ENCODE peak calls at places on chromosomes 11 and 22, in six cellular contexts. P is Karpas-422, D is SK-N-SH, U is HCT116, N is GM23248, B is MM.1S. J is an unnamed sample. For H3K9me2, the result is how much of the 10 kb centered on the place peaks cover.

GRCh38 chr11:79413258-79413657 is 27.6 kb downstream of the TENM4 start:
- DNase-seq in D (peak), N (peak), P (no peak), U (no peak), B (no peak), J (no peak)

GRCh38 chr11:119493712-119494111 is 70.7 kb upstream of the THY1 start:
- DNase-seq in B (peak), D (no peak), P (peak), N (peak), U (no peak), J (peak)

GRCh38 chr11:43212279-43212678 is 99.5 kb upstream of the API5 start:
- DNase-seq in D (no peak), U (no peak), B (no peak), P (no peak), N (no peak), J (no peak)

GRCh38 chr11:73578786-73579185 is 19.1 kb downstream of the FAM168A start:
- DNase-seq in D (no peak), N (no peak), P (no peak), U (no peak), B (no peak), J (no peak)

GRCh38 chr11:67436459-67437081 is 912 bp downstream of the PTPRCAP start:
- DNase-seq in N (no peak), P (peak), U (no peak), B (no peak), D (no peak), J (no peak)

GRCh38 chr11:34633990-34634725 is 13.3 kb downstream of the EHF start:
- DNase-seq in U (no peak), P (peak), D (no peak), N (peak), B (peak), J (peak)

GRCh38 chr11:69525516-69526452 is 44.3 kb downstream of the LINC01488 start:
- DNase-seq in D (no peak), B (no peak), P (no peak), N (no peak), U (no peak), J (no peak)

GRCh38 chr11:15955595-15955994 is 400.8 kb downstream of the SOX6 start:
- DNase-seq in N (no peak), B (no peak), D (no peak), U (no peak), P (no peak), J (no peak)

GRCh38 chr11:46112961-46113617 is 8.2 kb downstream of the PHF21A start:
- DNase-seq in U (peak), P (peak), D (peak), N (peak), B (peak), J (peak)

GRCh38 chr11:5280582-5281102 is 10.9 kb upstream of the HBE1 start:
- DNase-seq in U (peak), D (no peak), N (peak), P (peak), B (peak), J (peak)

GRCh38 chr11:129700701-129701100 is 114.9 kb upstream of the TMEM45B start:
- DNase-seq in N (no peak), P (no peak), B (no peak), U (no peak), D (no peak), J (no peak)

GRCh38 chr22:26471522-26471921 is 12.1 kb downstream of the HPS4 start:
- DNase-seq in N (peak), P (no peak), B (no peak), U (peak), D (no peak), J (peak)

GRCh38 chr22:46986788-46987187 is 224.3 kb downstream of the TBC1D22A start:
- DNase-seq in B (no peak), U (no peak), D (no peak), N (no peak), P (no peak), J (no peak)

GRCh38 chr22:38110863-38111852 is 674 bp upstream of the BAIAP2L2 start:
- DNase-seq in P (no peak), N (peak), D (no peak), U (no peak), B (no peak), J (no peak)

GRCh38 chr11:26550022-26550421 is 22.0 kb downstream of the MUC15 start:
- DNase-seq in P (no peak), D (no peak), N (no peak), U (no peak), B (no peak), J (no peak)

GRCh38 chr11:132901638-132902610 is 630.4 kb downstream of the OPCML start:
- DNase-seq in D (no peak), P (no peak), U (no peak), B (no peak), N (peak), J (no peak)

GRCh38 chr11:132904091-132904490 is 628.2 kb downstream of the OPCML start:
- DNase-seq in P (no peak), U (no peak), N (no peak), D (no peak), B (no peak), J (no peak)

GRCh38 chr11:132894598-132894997 is 637.7 kb downstream of the OPCML start:
- DNase-seq in P (no peak), D (no peak), U (no peak), B (no peak), N (no peak), J (no peak)

GRCh38 chr11:132895340-132895739 is 637.0 kb downstream of the OPCML start:
- DNase-seq in B (no peak), U (no peak), N (peak), D (no peak), P (no peak), J (no peak)

DNA sequence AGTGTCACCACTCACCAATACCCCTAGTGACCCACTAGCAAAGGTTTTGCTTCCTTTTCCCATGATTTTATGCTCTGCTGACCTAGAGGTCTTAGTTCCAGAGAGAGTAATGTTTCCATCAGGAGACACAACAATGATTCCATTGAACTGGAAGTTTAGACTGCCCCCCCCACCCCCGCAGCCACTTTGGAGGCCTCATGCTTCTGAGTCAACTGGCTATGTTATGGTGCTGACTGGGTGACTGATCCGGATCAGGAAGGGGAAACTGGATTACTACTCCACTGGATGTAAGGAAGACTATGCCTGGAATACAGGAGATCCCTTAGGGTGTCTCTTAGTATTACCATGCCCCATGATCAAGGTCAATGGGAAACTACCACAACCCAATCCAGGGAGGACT is 633.6 kb downstream of the OPCML start:
- DNase-seq in P (no peak), U (no peak), D (no peak), B (no peak), N (no peak), J (no peak)
- H3K9me2 ChIP-seq in P (under half), U (under half), D (under half), B (under half), N (under half), J (under half)

DNA sequence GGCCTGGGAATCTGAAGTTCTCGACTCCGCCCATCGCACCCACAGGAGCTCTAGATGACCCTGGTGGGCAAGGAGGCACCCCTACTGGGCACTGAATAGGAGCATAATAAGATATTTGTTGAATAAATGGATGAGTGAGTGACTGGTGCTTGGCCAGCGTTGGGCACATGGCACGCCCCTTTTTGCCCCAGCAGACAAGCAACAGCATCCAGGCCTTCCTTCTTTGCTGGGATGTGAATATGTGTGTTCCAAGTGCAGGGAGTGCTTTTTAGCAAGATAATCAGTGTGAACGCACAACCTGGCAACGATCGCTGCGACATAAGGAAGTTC is 450 bp upstream of the CELF1 start:
- DNase-seq in U (no peak), P (no peak), D (no peak), N (peak), B (no peak), J (no peak)
- H3K9ac ChIP-seq in U (peak), P (peak), D (peak), N (peak), B (peak), J (peak)

DNA sequence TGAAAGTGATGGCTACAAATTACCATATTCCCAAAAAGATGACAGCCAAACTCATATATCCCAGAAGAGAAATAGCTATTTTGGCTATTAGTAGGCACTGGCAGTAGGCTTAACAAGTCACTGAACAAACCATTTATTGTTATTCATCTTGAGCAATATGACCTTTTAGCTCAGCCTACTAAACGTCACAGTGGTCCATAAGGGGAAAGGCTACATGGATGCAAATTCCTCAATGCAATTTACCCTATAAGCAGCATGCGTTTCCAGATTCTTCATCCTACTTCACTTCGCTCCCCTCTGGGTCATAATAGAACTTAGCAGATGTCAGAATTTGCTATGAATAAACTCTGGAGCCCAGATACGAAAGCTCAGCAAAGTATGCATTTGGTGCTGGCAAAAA is 114.0 kb downstream of the SIK3 start:
- DNase-seq in N (peak), P (no peak), B (no peak), D (no peak), U (no peak), J (peak)
- H3K4me3 ChIP-seq in N (peak), P (no peak), B (no peak), D (no peak), U (no peak), J (no peak)

GRCh38 chr11:132898021-132898420 is 634.3 kb downstream of the OPCML start:
- DNase-seq in N (no peak), P (no peak), B (no peak), D (no peak), U (no peak), J (no peak)
- H3K9me2 ChIP-seq in N (under half), P (under half), B (under half), D (under half), U (under half), J (under half)

GRCh38 chr11:1049431-1049891 is 12.9 kb upstream of the MUC6 start:
- DNase-seq in U (no peak), P (no peak), N (no peak), B (no peak), D (no peak), J (no peak)
- H3K9ac ChIP-seq in U (no peak), P (no peak), N (no peak), B (no peak), D (no peak), J (no peak)

DNA sequence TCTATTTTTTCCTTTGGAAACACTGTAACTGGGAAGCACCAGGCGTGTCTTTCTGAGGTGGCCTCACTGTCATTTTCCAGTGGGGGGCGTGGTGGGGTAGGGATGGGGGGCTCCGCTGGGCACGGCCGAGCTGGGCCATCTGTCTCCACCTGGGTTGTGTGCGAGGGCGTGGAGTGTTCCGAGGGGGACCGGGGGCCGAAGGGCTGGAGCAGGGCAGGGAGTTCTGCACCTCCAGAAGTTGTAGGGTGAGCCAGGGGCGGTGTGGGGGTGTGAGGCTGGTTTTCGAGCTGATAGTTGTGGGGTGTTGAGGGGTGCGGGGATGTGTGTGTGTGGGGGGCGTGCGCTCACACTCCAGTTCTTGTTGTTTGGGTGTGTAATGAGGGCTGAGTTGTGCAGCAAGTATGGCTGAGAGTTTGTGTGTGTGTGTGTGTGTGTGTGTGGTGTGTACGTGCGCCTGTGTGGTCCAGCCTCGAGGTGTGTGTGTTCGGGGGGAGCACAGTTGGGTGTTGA is 10.8 kb downstream of the YPEL4 start:
- DNase-seq in N (peak), U (no peak), D (peak), B (no peak), P (no peak), J (no peak)
- H3K4me3 ChIP-seq in N (peak), U (peak), D (peak), B (peak), P (no peak), J (peak)

GRCh38 chr11:24842308-24842707 is 345.5 kb downstream of the LUZP2 start:
- DNase-seq in B (no peak), N (no peak), D (no peak), U (no peak), P (no peak), J (no peak)
- H3K9me2 ChIP-seq in B (under half), N (under half), D (under half), U (under half), P (under half), J (under half)

GRCh38 chr22:45007946-45008852 is 1.6 kb downstream of the PHF21B start:
- DNase-seq in U (no peak), D (peak), B (no peak), P (peak), N (peak), J (no peak)
- H3K9ac ChIP-seq in U (no peak), D (no peak), B (no peak), P (peak), N (no peak), J (no peak)

GRCh38 chr11:115501504-115501894 is 2.7 kb downstream of the CADM1 start:
- DNase-seq in P (no peak), U (no peak), N (no peak), D (no peak), B (no peak), J (no peak)
- H3K4me3 ChIP-seq in P (no peak), U (no peak), N (no peak), D (peak), B (peak), J (no peak)

DNA sequence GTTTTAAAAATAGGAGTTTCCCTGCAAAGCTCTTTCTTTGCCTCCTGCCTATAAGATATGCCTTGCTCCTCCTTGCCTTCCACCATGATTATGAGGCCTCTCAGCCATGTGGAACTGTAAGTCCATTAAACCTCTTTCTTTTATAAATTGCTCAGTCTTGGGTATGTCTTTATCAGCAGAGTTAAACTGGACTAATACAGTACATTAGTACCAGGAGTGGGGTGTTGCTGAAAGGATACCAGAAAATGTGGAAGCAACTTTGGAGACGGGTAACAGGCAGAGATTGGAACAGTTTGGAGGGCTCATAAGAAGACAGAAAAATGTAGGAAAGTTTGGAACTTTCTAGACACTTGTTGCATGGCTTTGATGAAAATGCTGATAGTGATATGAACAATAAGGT is 709.9 kb downstream of the LUZP2 start:
- DNase-seq in D (no peak), U (no peak), B (no peak), N (no peak), P (no peak), J (no peak)
- H3K9me2 ChIP-seq in D (under half), U (under half), B (under half), N (under half), P (under half), J (under half)